ENCODE peak calls at places on chromosomes 12 and 14, in eight cellular contexts. E is A673; F is suprapubic skin; X is heart right ventricle; W is Caco-2; A is psoas muscle; J is CD8-positive, alpha-beta memory T cell; O is colonic mucosa. S is an unnamed sample.

GRCh38 chr12:64029013-64029857 is 184.7 kb downstream of the SRGAP1 start:
- DNase-seq in E (no peak), F (no peak), X (no peak), W (no peak), A (peak; percentile 28), J (no peak), O (no peak), S (no peak)

GRCh38 chr12:46942579-46942978 is 116.8 kb upstream of the SLC38A4 start:
- DNase-seq in E (peak; percentile 76), F (no peak), X (no peak), W (no peak), A (no peak), J (no peak), O (no peak), S (no peak)

GRCh38 chr12:38138225-38139221 is 178.1 kb upstream of the ALG10B start:
- DNase-seq in E (peak; percentile 62), F (peak; percentile 84), X (peak; percentile 67), W (peak; percentile 75), A (no peak), J (peak; percentile 47), O (peak; percentile 79), S (peak; percentile 75)

GRCh38 chr14:103483600-103483999 is 39.0 kb downstream of the CKB start:
- DNase-seq in E (no peak), F (no peak), X (no peak), W (no peak), A (no peak), J (no peak), O (no peak), S (no peak)

GRCh38 chr12:72271401-72271740 is 799 bp upstream of the TRHDE start:
- DNase-seq in E (peak; percentile 91), F (no peak), X (peak; percentile 5), W (no peak), A (no peak), J (no peak), O (peak; percentile 16), S (no peak)

GRCh38 chr12:46266382-46266791 is 2.5 kb downstream of the SLC38A1 start:
- DNase-seq in E (peak; percentile 47), F (no peak), X (no peak), W (no peak), A (no peak), J (peak; percentile 41), O (peak; percentile 58), S (no peak)

GRCh38 chr12:104458645-104459555 is 2.2 kb downstream of the CHST11 start:
- DNase-seq in E (peak; percentile 14), F (no peak), X (peak; percentile 31), W (no peak), A (no peak), J (no peak), O (peak; percentile 22), S (no peak)

GRCh38 chr12:82966160-82966559 is 279.5 kb downstream of the TMTC2 start:
- DNase-seq in E (peak; percentile 95), F (no peak), X (no peak), W (no peak), A (no peak), J (no peak), O (no peak), S (no peak)

GRCh38 chr14:93175492-93175891 is 9.2 kb downstream of the MOAP1 start:
- DNase-seq in E (no peak), F (no peak), X (no peak), W (no peak), A (no peak), J (no peak), O (no peak), S (no peak)

GRCh38 chr14:33914676-33915516 is 36.0 kb downstream of the EGLN3 start:
- DNase-seq in E (peak; percentile 39), F (no peak), X (no peak), W (no peak), A (no peak), J (no peak), O (no peak), S (no peak)

GRCh38 chr12:105814283-105814682 is 324.5 kb downstream of the NUAK1 start:
- DNase-seq in E (no peak), F (no peak), X (no peak), W (peak; percentile 61), A (no peak), J (no peak), O (no peak), S (no peak)

GRCh38 chr14:101022121-101022520 is 118.6 kb upstream of the RTL1 start:
- DNase-seq in E (no peak), F (peak; percentile 16), X (no peak), W (no peak), A (no peak), J (no peak), O (peak; percentile 5), S (no peak)

GRCh38 chr14:28163261-28163660 is 603.3 kb upstream of the FOXG1 start:
- DNase-seq in E (no peak), F (no peak), X (no peak), W (no peak), A (no peak), J (no peak), O (no peak), S (no peak)

GRCh38 chr14:91861091-91861490 is 6.2 kb downstream of the TC2N start:
- DNase-seq in E (no peak), F (no peak), X (no peak), W (no peak), A (no peak), J (no peak), O (no peak), S (no peak)

GRCh38 chr12:111103583-111103982 is 183.2 kb upstream of the MYL2 start:
- DNase-seq in E (no peak), F (no peak), X (no peak), W (no peak), A (no peak), J (no peak), O (no peak), S (no peak)

GRCh38 chr12:106717671-106718070 is 56.8 kb upstream of the RIC8B start:
- DNase-seq in E (no peak), F (no peak), X (no peak), W (no peak), A (no peak), J (no peak), O (no peak), S (no peak)

DNA sequence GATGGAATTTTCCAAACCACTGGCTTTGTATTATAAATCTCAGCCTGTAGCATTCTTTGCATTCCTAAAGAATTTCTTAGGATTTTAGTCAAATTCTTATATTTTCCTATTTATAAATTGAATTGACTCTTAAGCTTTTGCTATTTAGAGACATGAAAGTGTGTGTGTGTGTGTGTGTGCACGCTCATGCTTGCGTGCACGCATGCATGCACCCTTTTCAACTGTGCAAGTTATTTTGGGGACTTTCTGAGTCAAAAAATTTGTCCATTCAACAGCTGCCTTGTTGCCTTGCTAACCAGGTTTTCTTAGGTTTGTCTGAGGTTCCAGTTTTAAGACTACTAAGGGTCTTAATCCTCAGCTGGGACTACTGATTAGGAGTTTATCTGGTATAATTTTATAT is 42.6 kb downstream of the GPATCH2L start:
- DNase-seq in E (no peak), F (no peak), X (no peak), W (no peak), A (no peak), J (no peak), O (no peak), S (no peak)
- H3K4me1 ChIP-seq in E (no peaks in the 10 kb centered on the region), F (peaks cover 3% of the 10 kb centered on the region), X (no peaks in the 10 kb centered on the region), W (no peaks in the 10 kb centered on the region), A (no peaks in the 10 kb centered on the region), J (no peaks in the 10 kb centered on the region), O (no peaks in the 10 kb centered on the region), S (no peaks in the 10 kb centered on the region)

DNA sequence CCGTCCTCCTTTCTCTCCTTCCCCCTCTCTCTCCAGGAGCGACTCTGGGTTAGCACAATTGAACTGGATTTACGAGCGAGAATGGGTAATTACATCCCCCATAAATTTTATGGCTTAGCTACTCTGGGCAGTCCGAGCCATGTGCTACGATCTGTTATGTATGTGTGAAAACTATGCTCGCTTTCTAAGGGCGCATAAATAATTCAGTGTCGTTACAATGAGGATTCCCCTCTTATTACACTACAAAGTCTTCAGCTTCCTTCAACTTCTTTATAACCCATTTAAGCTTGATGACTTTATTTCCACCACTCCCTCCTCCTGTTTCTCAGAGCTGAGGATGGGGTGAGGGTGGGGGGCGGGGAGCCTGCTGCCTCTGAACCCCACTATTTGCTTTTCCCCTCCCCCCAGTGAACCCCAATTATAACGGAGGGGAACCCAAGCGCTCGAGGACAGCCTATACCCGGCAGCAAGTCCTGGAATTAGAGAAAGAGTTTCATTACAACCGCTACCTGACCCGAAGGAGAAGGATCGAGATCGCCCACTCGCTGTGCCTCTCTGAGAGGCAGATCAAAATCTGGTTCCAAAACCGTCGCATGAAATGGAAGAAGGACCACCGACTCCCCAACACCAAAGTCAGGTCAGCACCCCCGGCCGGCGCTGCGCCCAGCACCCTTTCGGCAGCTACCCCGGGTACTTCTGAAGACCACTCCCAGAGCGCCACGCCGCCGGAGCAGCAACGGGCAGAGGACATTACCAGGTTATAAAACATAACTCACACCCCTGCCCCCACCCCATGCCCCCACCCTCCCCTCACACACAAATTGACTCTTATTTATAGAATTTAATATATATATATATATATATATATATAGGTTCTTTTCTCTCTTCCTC is 1.1 kb downstream of the HOXC4 start:
- DNase-seq in E (peak; percentile 60), F (no peak), X (no peak), W (no peak), A (no peak), J (no peak), O (no peak), S (no peak)
- H3K4me3 ChIP-seq in E (peak overlapping the region; percentile 55), F (peak overlapping the region; percentile 36), X (peak overlapping the region; percentile 30), W (peak overlapping the region; percentile 38), A (peak overlapping the region; percentile 63), J (no peak overlapping the region), O (peak overlapping the region; percentile 40), S (no peak overlapping the region)

DNA sequence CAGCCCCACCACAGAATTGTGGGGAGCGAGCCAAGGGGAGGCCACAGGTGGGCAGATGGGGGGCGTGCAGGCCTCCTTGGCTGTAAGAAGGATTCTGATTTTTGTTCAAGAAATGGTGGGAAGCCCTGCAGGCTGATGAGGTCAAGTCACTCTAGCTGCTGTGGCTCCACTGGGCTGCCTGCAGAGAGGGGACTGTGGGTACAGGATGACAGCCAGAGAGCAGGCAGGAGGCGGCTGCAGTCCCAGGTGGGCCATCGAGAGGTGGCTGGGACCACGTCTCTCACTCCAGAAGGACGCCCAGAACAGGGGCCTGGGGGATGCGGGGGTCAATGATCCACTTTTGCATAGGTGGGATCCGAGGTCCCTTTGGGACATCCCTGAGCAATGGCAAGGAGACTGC is 9.1 kb downstream of the NCOR2 start:
- DNase-seq in E (no peak), F (no peak), X (no peak), W (no peak), A (no peak), J (no peak), O (no peak), S (no peak)
- H3K4me1 ChIP-seq in E (peaks cover 39% of the 10 kb centered on the region), F (peaks cover 45% of the 10 kb centered on the region), X (peaks cover 96% of the 10 kb centered on the region), W (peaks cover 11% of the 10 kb centered on the region), A (peaks cover 57% of the 10 kb centered on the region), J (peaks cover 18% of the 10 kb centered on the region), O (no peaks in the 10 kb centered on the region), S (peaks cover 3% of the 10 kb centered on the region)

DNA sequence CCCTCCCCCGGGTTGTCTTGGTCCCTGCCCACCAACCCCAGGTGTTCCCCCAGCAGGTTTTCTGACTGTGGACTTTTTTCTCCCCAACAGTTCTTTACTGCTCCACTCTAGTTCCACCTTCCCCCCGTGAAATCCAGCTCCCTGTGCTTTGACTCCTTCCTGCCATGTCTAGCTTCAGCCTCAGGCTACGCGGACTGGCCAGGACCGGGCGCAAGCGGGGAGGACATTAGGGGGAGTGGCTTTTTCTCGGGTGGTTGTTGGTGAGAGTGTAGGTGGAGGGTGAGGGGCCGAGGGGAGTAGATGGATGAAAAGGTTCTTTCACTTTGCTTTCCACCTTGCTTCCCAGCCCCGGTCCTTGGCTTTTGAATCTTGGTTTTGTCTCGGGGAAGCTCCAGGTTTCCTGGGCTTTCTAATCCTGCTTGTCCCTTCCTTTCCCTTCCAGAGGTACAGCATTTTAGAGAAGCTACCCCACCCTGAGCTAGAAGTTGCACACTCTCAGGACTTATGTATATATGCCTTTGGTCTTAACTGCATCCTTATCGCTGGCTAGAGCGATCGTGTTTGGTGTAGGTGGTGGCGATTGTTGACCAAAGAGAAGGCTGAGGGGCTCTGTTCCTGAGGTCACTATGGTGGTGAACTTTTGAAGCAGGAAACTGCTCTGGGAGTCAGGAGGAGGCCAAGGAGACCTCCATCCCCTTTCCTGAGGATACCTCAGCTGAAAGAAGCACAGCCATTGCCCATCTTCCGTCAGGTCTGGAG is 754 bp downstream of the PIP4K2C start:
- DNase-seq in E (no peak), F (no peak), X (no peak), W (peak; percentile 56), A (no peak), J (no peak), O (peak; percentile 45), S (peak; percentile 36)
- H3K4me3 ChIP-seq in E (peak overlapping the region; percentile 82), F (peak overlapping the region; percentile 82), X (peak overlapping the region; percentile 86), W (peak overlapping the region; percentile 80), A (peak overlapping the region; percentile 70), J (peak overlapping the region; percentile 84), O (peak overlapping the region; percentile 100), S (peak overlapping the region; percentile 98)